ENCODE peak calls at places on chromosomes 5 and 9, in five cellular contexts. S is prostate gland, E is tibial artery, A is body of pancreas, J is neural progenitor cell. L is an unnamed sample.

GRCh38 chr5:44807269-44807668 is 1.5 kb upstream of the MRPS30 start:
- DNase-seq in S (no peak), E (no peak), A (no peak), J (no peak), L (no peak)

GRCh38 chr9:131590449-131590848 is 45.1 kb downstream of the PRRT1B start:
- DNase-seq in S (no peak), E (no peak), A (no peak), J (no peak), L (no peak)

GRCh38 chr5:151448038-151448985 is 909 bp downstream of the SLC36A1 start:
- DNase-seq in S (peak), E (no peak), A (peak), J (peak), L (peak)

GRCh38 chr9:113872485-113873143 is 3.5 kb upstream of the ZNF618 start:
- DNase-seq in S (no peak), E (no peak), A (no peak), J (no peak), L (no peak)

GRCh38 chr9:115008536-115008935 is 78.1 kb upstream of the TNFSF8 start:
- DNase-seq in S (no peak), E (no peak), A (peak), J (peak), L (no peak)

GRCh38 chr5:33713087-33713486 is 178.7 kb downstream of the ADAMTS12 start:
- DNase-seq in S (no peak), E (no peak), A (no peak), J (no peak), L (no peak)

GRCh38 chr5:175826980-175827379 is 44.4 kb upstream of the CPLX2 start:
- DNase-seq in S (no peak), E (no peak), A (no peak), J (no peak), L (no peak)

GRCh38 chr5:9533096-9533495 is 12.8 kb downstream of the SEMA5A start:
- DNase-seq in S (no peak), E (no peak), A (no peak), J (no peak), L (no peak)

GRCh38 chr5:150163547-150164059 is 3.0 kb upstream of the CDX1 start:
- DNase-seq in S (no peak), E (peak), A (peak), J (no peak), L (peak)

GRCh38 chr5:50751064-50751657 is 84.7 kb downstream of the PARP8 start:
- DNase-seq in S (peak), E (no peak), A (peak), J (peak), L (no peak)

GRCh38 chr5:178236685-178237084 is 4.1 kb upstream of the PHYKPL start:
- DNase-seq in S (no peak), E (no peak), A (peak), J (no peak), L (no peak)

GRCh38 chr5:135951807-135952206 is 3.0 kb downstream of the LECT2 start:
- DNase-seq in S (no peak), E (no peak), A (no peak), J (no peak), L (no peak)

GRCh38 chr5:84242286-84242685 is 142.4 kb downstream of the EDIL3 start:
- DNase-seq in S (no peak), E (no peak), A (no peak), J (no peak), L (no peak)

GRCh38 chr5:65142511-65143011 is 339.2 kb downstream of the ADAMTS6 start:
- DNase-seq in S (no peak), E (no peak), A (no peak), J (peak), L (no peak)

DNA sequence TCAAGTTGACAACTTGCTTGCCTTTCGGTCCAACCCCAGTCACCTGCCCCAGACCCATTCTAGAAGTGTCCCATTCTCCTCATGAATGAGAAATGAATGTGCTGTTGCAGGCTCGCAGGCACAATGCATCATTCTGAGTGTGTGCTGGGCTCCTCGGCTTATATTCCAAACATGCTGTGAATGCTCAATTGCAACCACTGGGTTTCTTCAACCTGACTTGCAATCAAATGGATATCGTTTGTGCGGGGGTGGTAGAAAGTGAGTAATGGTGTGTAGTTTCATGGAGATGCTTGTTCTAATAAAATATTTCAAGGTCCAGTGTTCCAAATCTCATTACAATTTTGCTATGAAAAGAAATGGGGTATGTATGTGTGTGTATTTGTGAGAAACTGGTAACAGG is 256.7 kb upstream of the IL12B start:
- DNase-seq in S (no peak), E (no peak), A (no peak), J (no peak), L (no peak)
- H3K27ac ChIP-seq in S (no peak), E (no peak), A (no peak), J (no peak), L (no peak)

DNA sequence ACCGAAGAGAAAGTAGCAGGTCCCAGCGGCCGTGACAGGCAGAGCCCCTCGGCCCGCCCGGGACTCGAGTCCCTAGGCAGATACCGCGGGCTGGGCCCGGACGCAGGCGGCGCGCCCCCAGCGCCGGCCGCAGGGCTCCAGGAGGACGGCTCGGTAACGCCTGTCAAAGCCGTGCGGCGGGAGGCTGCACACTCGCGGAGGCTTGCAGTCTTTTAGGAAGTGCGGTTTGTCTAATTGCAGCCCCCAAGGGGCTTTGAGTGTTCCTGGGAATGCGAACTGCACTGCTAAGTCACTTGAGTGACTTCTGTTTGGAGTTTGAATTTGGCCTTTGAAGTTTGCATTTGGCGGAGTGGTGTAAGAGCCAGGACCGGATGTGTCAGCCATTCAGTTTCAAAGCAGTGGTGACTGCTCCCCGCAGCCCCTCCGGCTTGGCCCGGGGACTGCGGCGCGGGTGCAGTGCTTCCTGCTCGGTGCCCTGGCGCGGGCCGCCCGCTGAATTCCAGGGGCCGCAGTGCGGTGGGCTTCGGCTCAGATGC is 1.3 kb downstream of the MAP3K1 start:
- DNase-seq in S (peak), E (peak), A (peak), J (peak), L (peak)
- TF ChIP-seq CTCF in S (no peak), E (no peak), A (no peak), J (no peak), L (peak)

GRCh38 chr9:94909250-94909894 is 182.9 kb downstream of the AOPEP start:
- DNase-seq in S (no peak), E (no peak), A (no peak), J (no peak), L (no peak)
- H3K27ac ChIP-seq in S (no peak), E (no peak), A (no peak), J (no peak), L (peak)

GRCh38 chr5:86971034-86971511 is 296.6 kb upstream of the RASA1 start:
- DNase-seq in S (no peak), E (no peak), A (no peak), J (no peak), L (no peak)
- TF ChIP-seq CTCF in S (peak), E (no peak), A (no peak), J (no peak), L (no peak)

GRCh38 chr5:98443916-98444315 is 329.5 kb upstream of the RGMB start:
- DNase-seq in S (no peak), E (no peak), A (no peak), J (no peak), L (no peak)
- H3K27ac ChIP-seq in S (no peak), E (no peak), A (no peak), J (no peak), L (no peak)

DNA sequence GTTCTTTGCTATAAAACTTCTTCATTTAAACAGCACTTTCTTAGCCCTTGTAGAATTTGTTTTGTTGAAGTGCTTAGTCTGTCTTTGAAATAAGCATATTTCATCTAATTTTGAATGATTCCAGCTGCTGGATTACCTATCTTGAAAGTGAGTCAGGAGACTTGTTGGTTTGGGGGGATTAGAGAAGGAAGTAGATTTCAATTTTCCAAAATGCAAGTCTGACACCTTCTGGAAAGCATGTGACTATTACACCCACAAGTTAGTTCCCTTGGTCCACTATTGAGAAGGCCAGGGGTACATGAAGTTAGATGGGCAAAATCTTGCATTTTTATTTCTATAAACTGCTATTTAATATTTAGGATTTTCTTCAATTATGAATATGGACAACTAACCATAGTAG is 96.4 kb upstream of the RANBP3L start:
- DNase-seq in S (no peak), E (no peak), A (no peak), J (peak), L (no peak)
- TF ChIP-seq CTCF in S (peak), E (peak), A (peak), J (peak), L (no peak)

GRCh38 chr5:73442960-73443627 is 5.5 kb downstream of the FOXD1 start:
- DNase-seq in S (no peak), E (no peak), A (no peak), J (peak), L (no peak)

GRCh38 chr5:73442152-73442860 is 6.3 kb downstream of the FOXD1 start:
- DNase-seq in S (no peak), E (no peak), A (no peak), J (peak), L (no peak)

GRCh38 chr5:73445708-73446630 is 2.6 kb downstream of the FOXD1 start:
- DNase-seq in S (no peak), E (no peak), A (no peak), J (no peak), L (no peak)

GRCh38 chr5:73444499-73445432 is 3.8 kb downstream of the FOXD1 start:
- DNase-seq in S (no peak), E (no peak), A (no peak), J (peak), L (no peak)

GRCh38 chr5:73443725-73444498 is 4.7 kb downstream of the FOXD1 start:
- DNase-seq in S (no peak), E (no peak), A (no peak), J (peak), L (no peak)
- H3K27ac ChIP-seq in S (no peak), E (no peak), A (no peak), J (no peak), L (no peak)

GRCh38 chr5:72394688-72395087 is 74.5 kb downstream of the PTCD2 start:
- DNase-seq in S (no peak), E (no peak), A (peak), J (peak), L (no peak)
- TF ChIP-seq CTCF in S (no peak), E (peak), A (peak), J (peak), L (no peak)

GRCh38 chr9:123131993-123132392 is 98.5 kb downstream of the GPR21 start:
- DNase-seq in S (no peak), E (no peak), A (no peak), J (no peak), L (no peak)

GRCh38 chr9:123131258-123131657 is 97.8 kb downstream of the GPR21 start:
- DNase-seq in S (no peak), E (no peak), A (no peak), J (peak), L (no peak)

GRCh38 chr9:123135458-123135857 is 102.0 kb downstream of the GPR21 start:
- DNase-seq in S (no peak), E (no peak), A (no peak), J (no peak), L (no peak)

GRCh38 chr9:123129411-123129810 is 95.9 kb downstream of the GPR21 start:
- DNase-seq in S (no peak), E (no peak), A (no peak), J (no peak), L (no peak)

GRCh38 chr9:123132696-123133095 is 99.2 kb downstream of the GPR21 start:
- DNase-seq in S (no peak), E (no peak), A (no peak), J (no peak), L (no peak)
- H3K27ac ChIP-seq in S (no peak), E (no peak), A (no peak), J (no peak), L (no peak)

GRCh38 chr9:116587919-116588318 is 99.2 kb upstream of the TRIM32 start:
- DNase-seq in S (no peak), E (no peak), A (no peak), J (no peak), L (no peak)

GRCh38 chr9:116585204-116585603 is 101.9 kb upstream of the TRIM32 start:
- DNase-seq in S (no peak), E (no peak), A (no peak), J (no peak), L (no peak)

GRCh38 chr9:116592926-116593325 is 94.2 kb upstream of the TRIM32 start:
- DNase-seq in S (no peak), E (no peak), A (no peak), J (no peak), L (no peak)

GRCh38 chr9:116585896-116586295 is 101.2 kb upstream of the TRIM32 start:
- DNase-seq in S (no peak), E (no peak), A (no peak), J (no peak), L (no peak)

DNA sequence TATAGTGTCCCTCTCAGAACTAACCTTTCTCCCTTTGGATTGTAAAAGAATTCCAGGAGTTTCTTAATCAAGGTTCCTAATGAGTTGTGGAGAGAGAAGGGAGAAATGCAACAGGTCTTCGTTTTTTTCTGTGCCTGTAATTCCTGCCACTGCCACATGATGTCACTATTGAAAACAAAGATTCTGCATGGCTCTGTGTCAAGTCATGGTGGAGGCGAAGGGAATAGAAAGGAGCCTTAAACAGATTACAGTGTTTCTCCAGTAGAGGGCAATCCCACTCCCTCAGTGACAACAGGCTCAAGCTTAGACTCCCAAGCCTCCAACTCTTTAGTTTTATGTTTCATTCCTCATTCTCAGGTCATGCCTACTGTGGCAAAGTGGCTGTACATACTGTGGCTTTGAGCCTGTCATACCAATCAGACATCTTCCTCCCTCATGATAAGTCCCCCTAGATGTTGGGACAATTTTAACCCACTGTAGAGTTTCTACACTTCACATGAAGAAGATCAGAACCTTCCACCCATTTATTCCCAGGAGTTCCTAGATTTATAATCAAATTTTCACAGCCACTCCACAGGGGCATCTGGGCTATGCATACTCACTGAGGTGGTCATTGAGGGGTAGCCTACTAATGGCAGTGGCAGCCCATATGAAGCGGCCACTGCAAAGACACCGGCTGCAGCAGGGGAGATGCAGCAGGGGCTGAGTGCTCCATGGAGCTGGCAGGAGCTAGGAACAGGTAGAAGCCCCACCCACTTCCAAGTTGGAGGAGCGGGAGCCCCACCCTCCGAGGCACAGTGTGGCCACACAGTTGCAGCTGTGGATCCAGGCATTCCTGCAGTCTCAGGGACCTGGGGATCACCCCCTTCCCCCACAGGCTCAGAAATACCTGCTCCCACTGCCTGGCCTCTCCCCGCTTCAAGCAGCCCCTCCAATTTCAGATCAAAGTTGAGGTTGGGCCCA is 97.4 kb upstream of the TRIM32 start:
- DNase-seq in S (no peak), E (no peak), A (no peak), J (peak), L (no peak)
- TF ChIP-seq CTCF in S (peak), E (no peak), A (peak), J (peak), L (no peak)